ENCODE peak calls at places on chromosomes 2 and 18, in six cellular contexts. L, G, K, W, E and B are unnamed samples.
A peak's percentile ranks its signal among the peaks of the same experiment; 100 is the strongest.

GRCh38 chr18:34707670-34708069 is 2.4 kb upstream of the DTNA start:
- DNase-seq in K (peak; percentile 90), E (peak; percentile 93), G (peak; percentile 95), L (peak; percentile 94), W (no peak), B (peak; percentile 91)

GRCh38 chr18:77103181-77103875 is 29.3 kb downstream of the MBP start:
- DNase-seq in W (no peak), G (peak; percentile 61), E (no peak), L (peak; percentile 90), K (peak; percentile 58), B (no peak)

GRCh38 chr2:119234021-119235019 is 10.7 kb downstream of the STEAP3 start:
- DNase-seq in L (peak; percentile 42), K (no peak), G (peak; percentile 32), W (no peak), E (peak; percentile 32), B (peak; percentile 4)

GRCh38 chr2:211351998-211352397 is 795.6 kb downstream of the CPS1 start:
- DNase-seq in L (no peak), E (no peak), G (no peak), W (no peak), K (no peak), B (no peak)

GRCh38 chr18:9643549-9643948 is 29.2 kb upstream of the PPP4R1 start:
- DNase-seq in W (no peak), G (peak; percentile 96), L (peak; percentile 98), E (peak; percentile 97), K (peak; percentile 99), B (peak; percentile 95)

GRCh38 chr2:121529439-121530209 is 1.1 kb upstream of the RNU4ATAC start:
- DNase-seq in W (peak; percentile 64), K (peak; percentile 46), E (peak; percentile 75), G (peak; percentile 56), L (peak; percentile 71), B (no peak)

GRCh38 chr2:145023331-145023934 is 503.5 kb upstream of the ZEB2 start:
- DNase-seq in K (no peak), L (no peak), G (no peak), E (no peak), W (no peak), B (no peak)

GRCh38 chr2:239361311-239361642 is 39.5 kb downstream of the HDAC4 start:
- DNase-seq in W (no peak), L (peak; percentile 43), G (no peak), K (peak; percentile 33), E (peak; percentile 27), B (peak; percentile 18)

GRCh38 chr2:174025271-174026121 is 60.3 kb upstream of the SP3 start:
- DNase-seq in E (peak; percentile 86), K (peak; percentile 96), W (peak; percentile 78), G (peak; percentile 99), L (peak; percentile 97), B (no peak)

GRCh38 chr2:124024491-124025348 is at the start of gene CNTNAP5:
- DNase-seq in W (peak; percentile 65), K (no peak), E (peak; percentile 5), G (peak; percentile 1), L (peak; percentile 66), B (no peak)

DNA sequence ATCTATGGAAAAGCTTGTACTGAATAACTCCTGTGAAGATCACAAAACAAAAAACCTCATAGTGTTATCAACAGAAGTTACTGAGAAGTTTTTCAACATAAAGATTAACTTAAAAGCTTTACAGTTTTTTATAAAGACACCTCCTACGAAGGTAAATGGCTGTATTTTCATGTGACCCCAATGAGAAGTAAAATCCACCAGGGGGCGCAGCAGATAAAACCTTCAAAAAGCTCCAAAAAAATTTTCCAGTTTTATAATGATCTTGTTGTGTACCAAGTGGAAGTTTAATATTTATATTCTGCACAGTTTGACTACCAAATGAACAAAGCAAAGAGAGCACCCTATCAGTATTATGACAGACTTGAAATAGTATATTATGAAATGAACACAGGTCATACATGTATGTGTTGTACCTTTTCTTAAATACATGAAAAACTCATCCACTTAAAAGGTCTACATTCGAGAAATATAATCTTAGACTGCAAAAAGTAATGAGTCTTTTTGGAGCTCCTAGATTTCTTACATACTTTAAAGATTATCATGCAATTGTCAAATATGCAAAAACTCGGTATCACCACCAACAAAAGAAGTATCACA is 38.5 kb downstream of the PNO1 start:
- DNase-seq in E (peak; percentile 53), K (peak; percentile 55), G (peak; percentile 68), W (no peak), L (peak; percentile 73), B (peak; percentile 17)
- TF ChIP-seq CTCF in E (peak; percentile 51), K (peak; percentile 73), G (peak; percentile 63), W (peak; percentile 74), L (peak; percentile 70), B (peak; percentile 97)

GRCh38 chr2:118089015-118089800 is 937 bp downstream of the INSIG2 start:
- DNase-seq in E (peak; percentile 51), L (peak; percentile 59), G (peak; percentile 66), W (no peak), K (peak; percentile 64), B (peak; percentile 22)

GRCh38 chr2:118090387-118091139 is 2.3 kb downstream of the INSIG2 start:
- DNase-seq in W (no peak), G (no peak), E (no peak), K (no peak), L (no peak), B (no peak)

GRCh38 chr2:118091140-118091478 is 2.8 kb downstream of the INSIG2 start:
- DNase-seq in W (no peak), E (no peak), G (no peak), L (no peak), K (no peak), B (no peak)

GRCh38 chr2:118086024-118086633 is 2.1 kb upstream of the INSIG2 start:
- DNase-seq in L (no peak), E (no peak), K (no peak), W (no peak), G (no peak), B (no peak)

DNA sequence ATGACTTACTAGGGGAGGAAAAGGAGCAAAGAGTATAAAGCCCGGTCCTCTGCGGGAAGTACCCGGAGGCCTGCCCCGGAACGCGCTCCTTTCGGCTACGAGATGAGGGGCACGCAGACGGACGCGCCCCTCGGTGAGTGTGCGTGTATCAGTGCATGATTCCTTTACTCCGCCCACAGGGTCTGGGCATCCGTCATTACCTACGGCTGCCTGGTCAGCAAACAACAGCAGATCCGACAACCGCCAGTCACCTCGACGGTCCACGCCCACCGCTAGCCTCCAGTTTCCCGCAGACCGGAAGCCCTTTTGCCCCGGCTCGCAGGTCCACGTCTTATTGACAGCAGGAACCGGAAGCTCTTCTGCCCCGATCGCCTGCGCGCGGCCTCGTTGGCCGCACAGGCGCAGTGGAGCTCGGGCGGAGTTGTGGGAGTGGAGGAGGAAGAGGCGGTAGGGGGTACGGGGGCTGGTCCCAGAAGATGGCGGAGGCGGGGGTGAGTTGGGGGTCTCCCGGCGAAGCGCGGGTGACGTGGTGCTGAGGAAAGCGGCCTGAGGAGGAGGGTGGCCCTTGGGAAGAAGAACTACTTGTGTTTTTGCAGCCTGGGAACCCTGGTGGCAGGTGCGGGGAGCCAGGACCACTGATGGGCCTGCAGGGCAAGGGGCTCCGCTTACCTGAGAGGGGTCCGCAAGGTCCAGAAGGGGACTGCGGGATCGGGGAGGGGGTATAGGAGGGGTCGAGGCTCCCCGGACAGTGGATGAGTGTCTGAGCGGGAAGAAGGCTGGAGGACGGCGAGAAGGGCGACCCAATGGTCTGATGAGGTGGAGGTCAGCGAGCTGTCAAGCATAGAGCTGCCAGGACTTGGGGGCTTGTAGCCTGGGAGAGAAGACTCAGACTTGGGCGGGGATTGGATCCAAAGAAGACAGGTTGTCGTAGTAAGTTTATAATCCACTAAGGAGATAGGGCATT is at the start of gene INSIG2:
- DNase-seq in G (peak; percentile 93), E (peak; percentile 97), W (peak; percentile 98), K (peak; percentile 93), L (peak; percentile 97), B (peak; percentile 92)
- TF ChIP-seq CTCF in G (no peak), E (no peak), W (no peak), K (peak; percentile 11), L (peak; percentile 25), B (no peak)

GRCh38 chr18:61891874-61892273 is 933 bp downstream of the RNF152 start:
- DNase-seq in G (no peak), K (no peak), L (no peak), W (no peak), E (no peak), B (no peak)
- TF ChIP-seq CTCF in G (no peak), K (no peak), L (no peak), W (no peak), E (no peak), B (peak; percentile 7)

DNA sequence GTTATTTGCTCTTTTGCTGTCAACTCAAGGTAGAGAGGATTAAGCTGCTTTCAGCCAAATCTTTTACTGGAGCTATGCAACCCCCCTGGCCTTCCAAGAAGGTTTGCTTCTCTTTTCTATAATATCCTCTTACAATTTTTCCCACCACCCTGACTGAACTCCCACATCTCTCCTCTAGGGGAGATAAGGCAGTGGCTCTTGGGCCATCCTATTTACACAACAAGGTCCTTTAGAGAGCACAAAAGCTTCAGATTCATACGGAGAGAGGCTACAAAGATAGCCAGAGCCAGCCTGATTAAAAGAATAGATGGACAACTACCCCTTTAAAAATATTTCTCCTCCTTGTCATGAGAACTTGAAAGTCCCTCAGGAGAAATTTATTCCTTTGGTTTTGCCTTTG is 95.7 kb downstream of the TPGS2 start:
- DNase-seq in L (no peak), E (no peak), W (no peak), K (no peak), G (no peak), B (no peak)
- TF ChIP-seq CTCF in L (peak; percentile 5), E (no peak), W (no peak), K (no peak), G (no peak), B (peak; percentile 58)

GRCh38 chr2:45935791-45936622 is 284.5 kb downstream of the PRKCE start:
- DNase-seq in E (peak; percentile 97), K (peak; percentile 99), W (peak; percentile 93), L (peak; percentile 97), G (peak; percentile 100), B (peak; percentile 100)
- TF ChIP-seq CTCF in E (peak; percentile 77), K (peak; percentile 85), W (peak; percentile 82), L (peak; percentile 72), G (peak; percentile 72), B (peak; percentile 90)

DNA sequence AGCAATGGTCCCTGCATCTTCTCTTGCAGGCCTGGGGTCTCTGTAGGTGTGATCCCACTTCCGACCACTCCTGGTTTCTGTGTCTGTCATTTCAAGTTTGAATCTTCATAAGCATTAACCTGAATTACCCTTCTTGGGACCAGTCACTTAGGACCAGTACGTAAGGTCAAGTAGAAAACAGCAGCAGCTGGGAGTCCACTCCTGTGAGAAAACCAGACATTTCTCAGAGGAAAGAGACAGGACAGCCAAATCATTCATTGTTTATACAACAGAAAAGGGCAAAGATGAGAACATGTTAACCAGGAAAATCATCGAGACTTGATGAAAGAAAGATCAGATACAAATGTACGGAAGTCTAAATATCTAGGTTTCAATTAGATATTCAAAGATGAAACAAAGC is 163.0 kb downstream of the MREG start:
- DNase-seq in G (no peak), E (no peak), W (no peak), L (no peak), K (no peak), B (no peak)
- TF ChIP-seq CTCF in G (no peak), E (no peak), W (no peak), L (no peak), K (no peak), B (no peak)

GRCh38 chr18:57959278-57959677 is 84.7 kb upstream of the NEDD4L start:
- DNase-seq in W (peak; percentile 57), G (peak; percentile 65), K (peak; percentile 35), E (peak; percentile 42), L (peak; percentile 59), B (peak; percentile 53)
- TF ChIP-seq CTCF in W (peak; percentile 32), G (peak; percentile 53), K (peak; percentile 42), E (peak; percentile 51), L (peak; percentile 48), B (peak; percentile 69)

GRCh38 chr18:25921677-25922421 is 168.6 kb downstream of the SS18 start:
- DNase-seq in E (no peak), L (peak; percentile 20), G (peak; percentile 31), K (peak; percentile 7), W (no peak), B (peak; percentile 27)
- TF ChIP-seq CTCF in E (peak; percentile 46), L (peak; percentile 49), G (peak; percentile 58), K (peak; percentile 55), W (peak; percentile 45), B (peak; percentile 79)